ENCODE peak calls at places on chromosomes 12 and 14, in seven cellular contexts. D is right cardiac atrium; R is KBM-7; I is foreskin fibroblast; Y is effector memory CD4-positive, alpha-beta T cell; U is iPS DF 19.7; Q is hippocampal formation. H is an unnamed sample.

GRCh38 chr14:95039259-95039992 is 117.9 kb downstream of the DICER1 start:
- DNase-seq in Q (no peak), D (no peak), Y (no peak), U (no peak), I (no peak), R (no peak), H (no peak)

GRCh38 chr12:25328082-25328712 is 77.5 kb upstream of the KRAS start:
- DNase-seq in Y (no peak), Q (no peak), D (no peak), R (no peak), I (peak; percentile 24), U (no peak), H (no peak)

GRCh38 chr14:73784065-73784987 is 67.3 kb upstream of the PTGR2 start:
- DNase-seq in Y (no peak), R (peak; percentile 61), I (peak; percentile 75), U (no peak), Q (no peak), D (no peak), H (no peak)

GRCh38 chr12:84910549-84911241 is 1.9 kb downstream of the SLC6A15 start:
- DNase-seq in D (peak; percentile 32), Y (no peak), U (no peak), Q (no peak), I (no peak), R (no peak), H (peak; percentile 34)

GRCh38 chr12:22284871-22285270 is 49.6 kb downstream of the ST8SIA1 start:
- DNase-seq in R (no peak), I (no peak), Y (no peak), U (no peak), D (no peak), Q (no peak), H (no peak)

GRCh38 chr12:79451988-79452387 is 238.8 kb downstream of the PAWR start:
- DNase-seq in D (peak; percentile 81), Q (peak; percentile 15), U (no peak), I (peak; percentile 95), R (no peak), Y (no peak), H (no peak)

GRCh38 chr12:118238888-118239287 is 103.0 kb downstream of the PEBP1 start:
- DNase-seq in U (no peak), R (no peak), D (no peak), Y (no peak), Q (no peak), I (no peak), H (no peak)

GRCh38 chr14:78933948-78934524 is 763.9 kb downstream of the NRXN3 start:
- DNase-seq in Y (no peak), Q (peak; percentile 30), D (no peak), U (no peak), I (peak; percentile 9), R (peak; percentile 68), H (no peak)

GRCh38 chr14:94392510-94392935 is 4.1 kb upstream of the SERPINA1 start:
- DNase-seq in Y (no peak), R (peak; percentile 94), D (peak; percentile 65), Q (peak; percentile 4), U (no peak), I (no peak), H (no peak)

GRCh38 chr12:65565601-65566560 is 258.4 kb upstream of the HMGA2 start:
- DNase-seq in U (no peak), R (peak; percentile 46), D (no peak), I (peak; percentile 91), Q (no peak), Y (no peak), H (no peak)

GRCh38 chr14:64737391-64738305 is 33.4 kb downstream of the PLEKHG3 start:
- DNase-seq in D (peak; percentile 51), R (no peak), U (no peak), Q (no peak), I (no peak), Y (no peak), H (no peak)

GRCh38 chr12:111424189-111424792 is 18.6 kb downstream of the SH2B3 start:
- DNase-seq in I (no peak), R (no peak), Q (no peak), U (no peak), D (peak; percentile 53), Y (no peak), H (no peak)

GRCh38 chr12:45309826-45310626 is 94.1 kb downstream of the ANO6 start:
- DNase-seq in U (no peak), D (no peak), Y (no peak), Q (no peak), R (no peak), I (no peak), H (no peak)

GRCh38 chr12:60021235-60021634 is 425.4 kb downstream of the SLC16A7 start:
- DNase-seq in I (no peak), Y (no peak), D (no peak), U (no peak), Q (no peak), R (no peak), H (no peak)

GRCh38 chr14:105945891-105946290 is 419.5 kb downstream of the TMEM121 start:
- DNase-seq in U (no peak), Y (no peak), R (peak; percentile 43), Q (no peak), I (no peak), D (no peak), H (no peak)

GRCh38 chr12:27602516-27602915 is 78.5 kb downstream of the PPFIBP1 start:
- DNase-seq in D (no peak), Y (no peak), U (no peak), Q (no peak), R (no peak), I (no peak), H (no peak)

H was measured in substantia nigra.